ENCODE peak calls at places on chromosomes 12 and 14, in ten cellular contexts. H is uterus, F is K562, T is transverse colon, S is body of pancreas, J is IMR-90, U is H1, X is heart left ventricle, O is breast epithelium, A is HCT116. Z is an unnamed sample.

GRCh38 chr14:73764881-73765280 is 50.7 kb upstream of the PNMA1 start:
- DNase-seq in U (no peak), T (peak), F (no peak), S (peak), A (no peak), H (no peak), X (no peak), O (peak), J (no peak), Z (peak)

GRCh38 chr14:74219277-74219676 is 20.0 kb upstream of the VSX2 start:
- DNase-seq in X (no peak), A (no peak), H (no peak), F (no peak), S (no peak), J (no peak), U (no peak), T (no peak), O (no peak), Z (no peak)

GRCh38 chr12:65891219-65891618 is 66.9 kb downstream of the HMGA2 start:
- DNase-seq in J (peak), X (no peak), O (no peak), U (no peak), A (no peak), F (no peak), H (no peak), T (no peak), S (no peak), Z (no peak)

GRCh38 chr12:46887870-46888269 is 62.1 kb upstream of the SLC38A4 start:
- DNase-seq in S (no peak), A (no peak), O (no peak), F (no peak), J (no peak), H (no peak), U (no peak), T (no peak), X (no peak), Z (no peak)

GRCh38 chr12:13562915-13563742 is 366.6 kb downstream of the EMP1 start:
- DNase-seq in X (peak), U (no peak), J (no peak), F (no peak), T (no peak), A (no peak), H (no peak), S (no peak), O (no peak), Z (no peak)

GRCh38 chr14:73753043-73753886 is 39.1 kb upstream of the PNMA1 start:
- DNase-seq in A (no peak), O (no peak), X (no peak), T (peak), F (peak), J (no peak), H (no peak), S (peak), U (no peak), Z (peak)

GRCh38 chr14:71918955-71919354 is 13.3 kb upstream of the RGS6 start:
- DNase-seq in A (no peak), J (no peak), X (no peak), H (no peak), F (no peak), S (no peak), O (no peak), U (no peak), T (no peak), Z (no peak)

GRCh38 chr12:3529281-3529680 is 38.3 kb downstream of the PRMT8 start:
- DNase-seq in T (no peak), F (no peak), O (no peak), J (no peak), X (no peak), A (no peak), U (no peak), S (no peak), H (no peak), Z (no peak)

GRCh38 chr14:31265701-31266398 is 58.3 kb upstream of the HECTD1 start:
- DNase-seq in A (no peak), T (no peak), S (peak), H (no peak), U (no peak), X (no peak), J (peak), O (no peak), F (no peak), Z (no peak)

GRCh38 chr12:47794679-47795078 is 21.6 kb downstream of the SLC48A1 start:
- DNase-seq in O (no peak), H (no peak), X (no peak), T (no peak), J (no peak), F (no peak), U (no peak), A (no peak), S (no peak), Z (no peak)

GRCh38 chr14:79483472-79483871 is 727.8 kb downstream of the DIO2 start:
- DNase-seq in T (no peak), A (no peak), U (no peak), X (no peak), F (no peak), S (no peak), O (no peak), J (peak), H (no peak), Z (no peak)

GRCh38 chr12:53811606-53812005 is 59.8 kb upstream of the CISTR start:
- DNase-seq in O (no peak), T (no peak), U (no peak), X (no peak), J (no peak), A (no peak), H (no peak), S (no peak), F (no peak), Z (no peak)

GRCh38 chr12:11731455-11731854 is 82.0 kb downstream of the ETV6 start:
- DNase-seq in O (no peak), J (peak), U (no peak), H (no peak), X (no peak), F (no peak), A (no peak), S (no peak), T (no peak), Z (no peak)

DNA sequence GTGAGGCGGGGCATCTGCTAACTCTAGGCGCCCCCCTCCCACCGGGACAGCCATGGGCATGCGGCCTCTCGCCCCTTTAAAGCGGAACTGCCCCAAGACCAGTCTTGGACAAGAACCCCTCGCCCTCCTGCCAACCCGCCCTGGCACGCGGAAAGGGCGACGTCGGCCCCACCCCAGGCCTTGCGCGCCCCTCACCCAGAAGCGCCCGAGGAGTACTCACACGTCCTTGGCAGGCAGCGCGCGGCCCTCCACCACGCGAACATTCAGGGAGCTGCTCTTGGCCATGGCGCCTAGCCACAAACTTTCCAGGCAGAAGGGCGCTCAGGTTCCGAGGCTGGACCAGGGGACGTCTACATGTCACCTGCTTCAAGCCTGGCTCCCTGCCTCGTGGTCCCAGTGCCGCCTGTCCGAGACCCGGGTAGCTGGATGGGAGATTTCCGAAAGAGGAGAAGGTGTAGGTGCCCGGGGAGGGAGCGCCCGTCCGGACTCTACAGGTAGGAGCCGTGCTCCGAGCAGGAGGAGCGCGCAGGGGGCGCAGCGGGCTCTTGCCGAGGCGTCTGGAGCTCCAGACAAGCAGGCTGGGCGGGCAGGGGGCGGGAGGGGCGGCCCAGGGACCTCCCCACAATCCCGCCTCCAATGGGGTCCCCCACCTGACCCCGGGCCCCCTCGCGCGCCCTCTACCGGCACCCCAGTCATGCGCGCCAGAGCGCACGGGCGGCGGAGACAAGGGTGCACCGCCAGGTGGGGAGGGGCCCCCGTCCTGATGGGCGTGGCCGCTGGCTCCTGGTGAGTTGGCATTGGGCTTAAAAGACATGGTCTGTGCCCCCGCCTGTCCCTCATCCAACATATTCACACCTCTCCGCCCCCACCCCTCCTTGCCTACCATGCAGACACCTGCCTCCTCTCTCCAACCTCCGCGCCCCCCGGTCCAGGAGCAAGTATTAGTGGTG is at the start of gene RASAL1:
- DNase-seq in A (peak), J (no peak), X (no peak), H (no peak), S (peak), F (peak), T (peak), U (peak), O (peak), Z (peak)
- H3K4me3 ChIP-seq in A (peak), J (no peak), X (no peak), H (no peak), S (no peak), F (peak), T (peak), U (peak), O (no peak), Z (no peak)

GRCh38 chr12:52539821-52540173 is 13.1 kb downstream of the KRT71 start:
- DNase-seq in T (no peak), J (no peak), U (no peak), X (no peak), F (no peak), O (no peak), S (no peak), H (no peak), A (no peak), Z (no peak)
- TF ChIP-seq CTCF in T (no peak), J (no peak), U (no peak), X (no peak), F (no peak), O (no peak), S (no peak), H (no peak), A (no peak), Z (no peak)

GRCh38 chr14:99589651-99590530 is 14.1 kb downstream of the CCDC85C start:
- DNase-seq in S (no peak), X (peak), H (no peak), T (no peak), J (no peak), U (no peak), A (no peak), F (no peak), O (no peak), Z (no peak)
- TF ChIP-seq POLR2A in S (no peak), X (no peak), H (no peak), T (no peak), J (no peak), U (no peak), A (no peak), F (no peak), O (no peak), Z (no peak)

DNA sequence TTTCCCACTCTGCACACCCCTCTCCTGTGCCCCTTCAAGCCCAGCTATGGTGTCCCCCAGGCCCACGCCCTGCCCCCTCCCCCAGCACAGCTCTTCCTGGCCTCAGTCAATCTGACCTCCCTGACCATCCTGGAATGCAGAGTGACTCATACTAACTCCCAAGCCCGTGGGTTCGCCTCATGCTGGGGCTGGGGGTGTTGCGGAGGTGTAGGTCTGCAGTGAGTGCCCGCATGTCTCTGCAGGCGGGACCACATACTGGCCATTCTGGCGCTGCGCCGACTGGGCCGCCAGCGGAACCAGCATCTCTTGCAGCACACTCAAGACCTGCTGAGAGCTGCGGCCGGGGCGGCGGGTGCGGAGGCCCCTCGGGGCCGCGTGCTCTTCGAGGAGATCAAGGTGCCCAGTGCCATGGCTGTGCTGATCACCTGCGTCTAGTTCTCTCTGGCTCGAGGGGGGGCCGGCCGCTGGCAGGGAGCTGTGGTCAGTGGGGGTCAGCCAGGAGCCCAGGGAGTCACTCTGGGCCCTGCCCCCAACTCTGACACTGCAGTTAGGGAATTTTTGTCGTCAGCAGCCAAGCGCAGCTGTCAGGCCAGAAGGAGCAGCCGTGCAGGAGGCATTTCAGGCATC is 13.4 kb upstream of the TNFAIP2 start:
- DNase-seq in J (peak), A (peak), O (no peak), F (peak), U (no peak), S (peak), X (no peak), T (peak), H (peak), Z (no peak)
- H3K4me3 ChIP-seq in J (no peak), A (peak), O (no peak), F (no peak), U (no peak), S (no peak), X (no peak), T (no peak), H (no peak), Z (no peak)

GRCh38 chr14:23006544-23007419 is 3.2 kb downstream of the C14orf93 start:
- DNase-seq in H (peak), T (peak), S (peak), J (peak), O (peak), A (peak), X (peak), U (peak), F (peak), Z (peak)
- TF ChIP-seq CTCF in H (no peak), T (peak), S (no peak), J (peak), O (no peak), A (no peak), X (peak), U (no peak), F (peak), Z (no peak)

GRCh38 chr12:2053675-2054070 is 886 bp downstream of the CACNA1C start:
- DNase-seq in X (no peak), J (no peak), U (no peak), A (no peak), T (no peak), O (no peak), S (no peak), H (peak), F (no peak), Z (no peak)

GRCh38 chr12:2049604-2050540 is 2.9 kb upstream of the CACNA1C start:
- DNase-seq in O (no peak), S (no peak), U (no peak), A (no peak), X (no peak), J (peak), F (no peak), T (no peak), H (no peak), Z (no peak)

GRCh38 chr12:2054091-2055018 is 1.6 kb downstream of the CACNA1C start:
- DNase-seq in T (no peak), X (no peak), H (peak), A (no peak), U (no peak), O (peak), S (no peak), J (no peak), F (no peak), Z (no peak)

GRCh38 chr12:2051700-2052625 is 824 bp upstream of the CACNA1C start:
- DNase-seq in U (no peak), F (no peak), H (peak), A (no peak), T (no peak), O (no peak), S (no peak), J (no peak), X (no peak), Z (no peak)

GRCh38 chr12:2052861-2053674 is at the start of gene CACNA1C:
- DNase-seq in J (peak), F (no peak), X (peak), U (no peak), H (peak), S (peak), A (no peak), T (peak), O (peak), Z (no peak)
- TF ChIP-seq POLR2A in J (no peak), F (no peak), X (peak), U (no peak), H (no peak), S (no peak), A (no peak), T (no peak), O (no peak), Z (no peak)

GRCh38 chr12:48999371-49000131 is at the start of gene DDN:
- DNase-seq in A (peak), F (peak), T (no peak), O (no peak), S (peak), J (peak), H (no peak), X (no peak), U (no peak), Z (no peak)

GRCh38 chr12:49000346-49000745 is 1.2 kb upstream of the DDN start:
- DNase-seq in X (no peak), F (no peak), J (no peak), T (no peak), H (no peak), O (no peak), U (no peak), A (no peak), S (no peak), Z (no peak)

GRCh38 chr12:48996794-48997718 is 2.1 kb downstream of the DDN start:
- DNase-seq in X (peak), A (no peak), J (peak), H (peak), S (peak), T (peak), F (peak), O (no peak), U (no peak), Z (peak)

GRCh38 chr12:48997719-48998496 is 1.3 kb downstream of the DDN start:
- DNase-seq in O (no peak), X (peak), J (no peak), S (no peak), F (peak), U (no peak), T (peak), H (no peak), A (no peak), Z (no peak)

GRCh38 chr12:48998497-48999353 is 450 bp downstream of the DDN start:
- DNase-seq in A (no peak), J (peak), U (no peak), X (peak), T (peak), O (no peak), H (no peak), F (peak), S (no peak), Z (no peak)
- H3K4me3 ChIP-seq in A (peak), J (peak), U (peak), X (peak), T (peak), O (peak), H (no peak), F (peak), S (peak), Z (peak)

GRCh38 chr12:60981473-60981872 is 1278.7 kb upstream of the USP15 start:
- DNase-seq in A (no peak), H (no peak), F (no peak), S (no peak), J (no peak), X (no peak), U (no peak), T (no peak), O (no peak), Z (no peak)

GRCh38 chr12:60980558-60980957 is 1279.6 kb upstream of the USP15 start:
- DNase-seq in A (no peak), H (no peak), X (no peak), O (no peak), F (no peak), S (no peak), U (peak), T (no peak), J (no peak), Z (no peak)

DNA sequence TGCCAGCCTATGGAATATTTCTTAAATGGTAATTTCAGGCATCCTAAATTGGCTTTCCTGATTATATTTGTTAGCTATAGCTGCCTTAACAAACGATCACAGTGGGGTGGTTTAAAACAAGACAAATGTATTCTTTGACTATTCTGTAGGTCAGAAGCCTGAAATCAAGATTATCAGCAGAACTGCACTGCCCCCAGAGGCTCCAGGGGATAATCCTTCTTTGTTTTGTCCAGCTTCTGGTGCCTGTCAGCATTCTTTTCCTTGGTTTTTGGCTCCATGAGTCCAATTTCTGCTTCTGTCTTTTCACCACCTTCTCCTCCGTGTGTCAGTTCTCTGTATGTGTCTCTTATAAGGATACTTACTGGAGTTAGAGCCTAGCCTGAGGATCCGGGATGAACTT is 1282.2 kb upstream of the USP15 start:
- DNase-seq in O (no peak), X (no peak), A (no peak), F (no peak), J (no peak), H (no peak), S (no peak), U (peak), T (no peak), Z (no peak)
- TF ChIP-seq CTCF in O (no peak), X (no peak), A (peak), F (no peak), J (no peak), H (no peak), S (no peak), U (peak), T (no peak), Z (no peak)

GRCh38 chr14:53151867-53152626 is 1.1 kb downstream of the DDHD1 start:
- DNase-seq in X (peak), U (no peak), O (no peak), T (peak), F (peak), J (peak), A (peak), S (peak), H (peak), Z (peak)

GRCh38 chr14:53151523-53151866 is 1.6 kb downstream of the DDHD1 start:
- DNase-seq in X (no peak), A (no peak), H (no peak), J (no peak), U (no peak), F (no peak), S (no peak), O (no peak), T (no peak), Z (no peak)

GRCh38 chr14:53153702-53154112 is 584 bp upstream of the DDHD1 start:
- DNase-seq in U (no peak), S (no peak), F (no peak), X (no peak), O (no peak), T (no peak), H (no peak), A (no peak), J (no peak), Z (no peak)

GRCh38 chr14:53152627-53152908 is 555 bp downstream of the DDHD1 start:
- DNase-seq in T (no peak), U (no peak), H (no peak), J (no peak), X (no peak), O (no peak), F (no peak), S (no peak), A (no peak), Z (no peak)

GRCh38 chr14:53152909-53153701 is at the start of gene DDHD1:
- DNase-seq in O (peak), T (peak), U (peak), A (peak), S (peak), H (peak), F (peak), X (peak), J (peak), Z (peak)
- TF ChIP-seq POLR2A in O (no peak), T (peak), U (peak), A (peak), S (peak), H (peak), F (peak), X (peak), J (peak), Z (no peak)